ENCODE peak calls at places on chromosomes 2 and 18, in eight cellular contexts. W is spleen, E is HCT116, M is H1, O is Panc1, F is endothelial cell of umbilical vein, Q is suprapubic skin, J is breast epithelium. Z is an unnamed sample.

GRCh38 chr2:109370399-109370990 is 241.5 kb downstream of the SH3RF3 start:
- DNase-seq in E (no peak), O (no peak), M (peak; percentile 22), Q (peak; percentile 64), W (no peak), J (no peak), F (no peak), Z (no peak)

GRCh38 chr2:11366326-11366741 is 21.9 kb upstream of the ROCK2 start:
- DNase-seq in J (no peak), O (no peak), Q (no peak), E (no peak), F (no peak), W (no peak), M (no peak), Z (no peak)

GRCh38 chr2:232672581-232672980 is 24.6 kb upstream of the GIGYF2 start:
- DNase-seq in J (no peak), Q (no peak), E (no peak), M (no peak), W (no peak), O (no peak), F (no peak), Z (no peak)

GRCh38 chr2:160279813-160280465 is 79.9 kb upstream of the ITGB6 start:
- DNase-seq in Q (no peak), E (no peak), J (no peak), M (no peak), W (no peak), F (peak; percentile 78), O (no peak), Z (no peak)

GRCh38 chr18:60259052-60259681 is 113.4 kb downstream of the MC4R start:
- DNase-seq in O (peak; percentile 2), M (no peak), J (no peak), E (no peak), W (no peak), Q (no peak), F (no peak), Z (no peak)

GRCh38 chr2:8550481-8550880 is 131.4 kb upstream of the ID2 start:
- DNase-seq in E (no peak), J (no peak), O (no peak), Q (peak; percentile 75), W (peak; percentile 71), F (no peak), M (no peak), Z (no peak)

GRCh38 chr18:11994708-11995444 is 13.6 kb downstream of the IMPA2 start:
- DNase-seq in W (peak; percentile 61), F (no peak), M (peak; percentile 77), O (no peak), E (no peak), J (no peak), Q (no peak), Z (no peak)

GRCh38 chr18:73790582-73790981 is 357.1 kb downstream of the FBXO15 start:
- DNase-seq in O (no peak), J (no peak), W (no peak), F (no peak), E (no peak), M (no peak), Q (no peak), Z (no peak)

GRCh38 chr2:20135631-20136050 is 84.2 kb upstream of the LAPTM4A start:
- DNase-seq in O (peak; percentile 45), W (no peak), J (peak; percentile 67), M (peak; percentile 83), Q (peak; percentile 76), E (peak; percentile 43), F (peak; percentile 62), Z (no peak)

GRCh38 chr2:207041279-207041678 is 102.0 kb downstream of the CPO start:
- DNase-seq in J (no peak), W (no peak), Q (no peak), E (no peak), M (no peak), O (no peak), F (no peak), Z (no peak)

GRCh38 chr2:37026050-37026449 is 58.1 kb downstream of the HEATR5B start:
- DNase-seq in O (no peak), W (no peak), M (no peak), F (no peak), Q (no peak), E (peak; percentile 2), J (no peak), Z (no peak)

GRCh38 chr2:138503087-138503442 is 1.5 kb downstream of the SPOPL start:
- DNase-seq in M (no peak), J (no peak), Q (no peak), O (no peak), W (no peak), F (peak; percentile 46), E (no peak), Z (no peak)

GRCh38 chr18:45107425-45107824 is 426.7 kb downstream of the SETBP1 start:
- DNase-seq in M (no peak), F (no peak), W (no peak), O (no peak), Q (no peak), E (no peak), J (no peak), Z (no peak)

GRCh38 chr2:163692081-163692480 is 43.7 kb downstream of the FIGN start:
- DNase-seq in W (no peak), F (no peak), O (no peak), M (no peak), J (no peak), Q (no peak), E (no peak), Z (no peak)

GRCh38 chr2:96527990-96528679 is 8.4 kb upstream of the ARID5A start:
- DNase-seq in Q (no peak), W (peak; percentile 83), M (no peak), J (no peak), O (no peak), F (peak; percentile 75), E (no peak), Z (no peak)

GRCh38 chr2:8500124-8501054 is 181.5 kb upstream of the ID2 start:
- DNase-seq in F (no peak), W (no peak), M (no peak), Q (no peak), E (no peak), O (no peak), J (no peak), Z (no peak)

GRCh38 chr2:66851449-66851872 is 416.5 kb downstream of the MEIS1 start:
- DNase-seq in W (no peak), Q (no peak), F (no peak), M (no peak), J (no peak), O (no peak), E (no peak), Z (no peak)

GRCh38 chr2:231819449-231820042 is 33.3 kb downstream of the COPS7B start:
- DNase-seq in M (no peak), Q (no peak), O (no peak), E (no peak), W (no peak), J (no peak), F (no peak), Z (no peak)

GRCh38 chr2:182616471-182617393 is 99.3 kb upstream of the DNAJC10 start:
- DNase-seq in O (no peak), Q (no peak), E (no peak), M (no peak), F (peak; percentile 96), J (no peak), W (no peak), Z (no peak)

GRCh38 chr18:52694804-52695203 is 354.8 kb downstream of the DCC start:
- DNase-seq in J (no peak), M (peak; percentile 48), O (no peak), E (no peak), Q (no peak), F (no peak), W (no peak), Z (no peak)

GRCh38 chr2:19819097-19820065 is 82.4 kb downstream of the TTC32 start:
- DNase-seq in Q (no peak), J (no peak), F (no peak), O (no peak), W (no peak), M (peak; percentile 26), E (peak; percentile 56), Z (no peak)

GRCh38 chr2:54945401-54946219 is 104.6 kb downstream of the RTN4 start:
- DNase-seq in E (no peak), J (peak; percentile 79), O (no peak), F (no peak), M (no peak), W (no peak), Q (peak; percentile 89), Z (no peak)

GRCh38 chr2:17375262-17375661 is 143.0 kb downstream of the RAD51AP2 start:
- DNase-seq in E (no peak), J (no peak), M (no peak), W (no peak), F (no peak), Q (no peak), O (no peak), Z (no peak)
- TF ChIP-seq POLR2AphosphoS5 in E (no peak), J (no peak), M (no peak), W (no peak), F (no peak), Q (no peak), O (no peak), Z (no peak)

GRCh38 chr2:94997981-94998920 is 27.3 kb upstream of the MAL start:
- DNase-seq in O (no peak), F (no peak), J (peak; percentile 58), W (peak; percentile 67), Q (peak; percentile 64), M (no peak), E (no peak), Z (no peak)
- H3K4me3 ChIP-seq in O (no peak overlapping the region), F (no peak overlapping the region), J (no peak overlapping the region), W (no peak overlapping the region), Q (peak overlapping the region; percentile 34), M (no peak overlapping the region), E (no peak overlapping the region), Z (no peak overlapping the region)

GRCh38 chr2:188976545-188977268 is 2.5 kb downstream of the COL3A1 start:
- DNase-seq in Q (no peak), O (no peak), J (no peak), F (peak; percentile 65), E (peak; percentile 16), M (no peak), W (no peak), Z (peak; percentile 90)
- TF ChIP-seq POLR2AphosphoS5 in Q (no peak), O (no peak), J (no peak), F (no peak), E (no peak), M (no peak), W (no peak), Z (no peak)

DNA sequence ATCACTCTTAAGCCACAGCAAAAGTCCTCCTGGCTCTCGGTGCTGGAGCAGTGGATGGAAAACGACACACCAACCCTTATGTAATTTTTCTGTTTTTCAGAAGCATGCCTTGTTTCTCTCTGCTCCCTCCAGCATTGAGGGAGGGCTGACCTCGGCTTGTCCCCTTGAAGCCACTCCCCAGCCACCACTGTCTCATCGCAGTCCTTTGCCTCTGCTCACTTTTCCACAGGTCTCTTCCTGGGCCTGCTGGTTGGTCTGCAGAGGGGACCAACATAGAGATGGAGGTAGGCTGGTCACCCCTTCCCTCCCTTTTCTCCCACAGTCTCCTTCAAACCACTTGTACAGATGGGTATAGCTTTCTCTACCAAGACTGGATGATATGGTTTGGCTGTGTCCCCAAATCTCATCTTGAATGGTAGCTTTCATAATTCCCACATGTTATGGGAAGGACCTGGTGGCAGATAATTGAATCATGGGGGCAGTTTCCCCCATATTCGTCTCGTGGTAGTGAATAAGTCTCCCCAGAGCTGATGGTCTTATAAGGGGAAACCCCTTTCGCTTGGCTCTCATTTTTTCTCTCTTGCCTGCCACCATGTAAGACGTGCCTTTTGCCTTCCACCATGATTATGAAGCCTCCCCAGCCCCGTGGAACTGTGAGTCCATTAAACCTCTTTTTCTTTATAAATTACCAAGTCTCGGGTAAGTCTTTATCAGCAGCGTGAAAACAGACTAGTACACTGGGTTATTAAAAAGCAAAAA is 14.3 kb upstream of the RIOK3 start:
- DNase-seq in E (no peak), F (no peak), M (no peak), Q (no peak), J (no peak), O (no peak), W (no peak), Z (no peak)
- H3K4me3 ChIP-seq in E (no peak overlapping the region), F (no peak overlapping the region), M (no peak overlapping the region), Q (no peak overlapping the region), J (no peak overlapping the region), O (peak overlapping the region; percentile 99), W (no peak overlapping the region), Z (no peak overlapping the region)